ENCODE peak calls at places on chromosome 18, in six cellular contexts. One of them, this sample, is unnamed.

GRCh38 chr18:42078711-42079110 is 123.7 kb downstream of the PIK3C3 start:
- DNase-seq in H9: no peak
- DNase-seq in neuronal stem cell: no peak
- DNase-seq in HCT116: no peak
- DNase-seq in neural progenitor cell: no peak
- DNase-seq in astrocyte: peak
- DNase-seq in this sample: no peak

GRCh38 chr18:36895606-36896005 is 66.7 kb downstream of the KIAA1328 start:
- DNase-seq in H9: no peak
- DNase-seq in neuronal stem cell: no peak
- DNase-seq in HCT116: no peak
- DNase-seq in neural progenitor cell: no peak
- DNase-seq in astrocyte: no peak
- DNase-seq in this sample: no peak

GRCh38 chr18:23668731-23669130 is 6.0 kb upstream of the ANKRD29 start:
- DNase-seq in H9: peak
- DNase-seq in neuronal stem cell: no peak
- DNase-seq in HCT116: no peak
- DNase-seq in neural progenitor cell: no peak
- DNase-seq in astrocyte: no peak
- DNase-seq in this sample: no peak

GRCh38 chr18:8426401-8426800 is 182.8 kb upstream of the RAB12 start:
- DNase-seq in H9: peak
- DNase-seq in neuronal stem cell: no peak
- DNase-seq in HCT116: peak
- DNase-seq in neural progenitor cell: peak
- DNase-seq in astrocyte: no peak
- DNase-seq in this sample: no peak

GRCh38 chr18:67771271-67771670 is 254.8 kb upstream of the DSEL start:
- DNase-seq in H9: no peak
- DNase-seq in neuronal stem cell: no peak
- DNase-seq in HCT116: no peak
- DNase-seq in neural progenitor cell: no peak
- DNase-seq in astrocyte: peak
- DNase-seq in this sample: no peak

GRCh38 chr18:25658476-25658875 is 306.5 kb upstream of the ZNF521 start:
- DNase-seq in H9: no peak
- DNase-seq in neuronal stem cell: no peak
- DNase-seq in HCT116: no peak
- DNase-seq in neural progenitor cell: no peak
- DNase-seq in astrocyte: no peak
- DNase-seq in this sample: no peak

GRCh38 chr18:79863946-79864725 is 66.4 kb downstream of the KCNG2 start:
- DNase-seq in H9: no peak
- DNase-seq in neuronal stem cell: no peak
- DNase-seq in HCT116: no peak
- DNase-seq in neural progenitor cell: no peak
- DNase-seq in astrocyte: no peak
- DNase-seq in this sample: no peak

GRCh38 chr18:23816740-23817139 is 127.5 kb downstream of the LAMA3 start:
- DNase-seq in H9: no peak
- DNase-seq in neuronal stem cell: no peak
- DNase-seq in HCT116: no peak
- DNase-seq in neural progenitor cell: no peak
- DNase-seq in astrocyte: no peak
- DNase-seq in this sample: no peak

GRCh38 chr18:22257022-22257543 is 87.7 kb downstream of the GATA6 start:
- DNase-seq in H9: no peak
- DNase-seq in neuronal stem cell: no peak
- DNase-seq in HCT116: no peak
- DNase-seq in neural progenitor cell: no peak
- DNase-seq in astrocyte: no peak
- DNase-seq in this sample: no peak

GRCh38 chr18:23903971-23904370 is 110.6 kb upstream of the TTC39C start:
- DNase-seq in H9: no peak
- DNase-seq in neuronal stem cell: no peak
- DNase-seq in HCT116: no peak
- DNase-seq in neural progenitor cell: no peak
- DNase-seq in astrocyte: no peak
- DNase-seq in this sample: no peak

GRCh38 chr18:74282359-74283254 is 9.2 kb downstream of the CYB5A start:
- DNase-seq in H9: peak
- DNase-seq in neuronal stem cell: no peak
- DNase-seq in HCT116: no peak
- DNase-seq in neural progenitor cell: no peak
- DNase-seq in astrocyte: no peak
- DNase-seq in this sample: no peak

GRCh38 chr18:35050638-35051287 is 9.6 kb downstream of the MAPRE2 start:
- DNase-seq in H9: no peak
- DNase-seq in neuronal stem cell: no peak
- DNase-seq in HCT116: no peak
- DNase-seq in neural progenitor cell: no peak
- DNase-seq in astrocyte: no peak
- DNase-seq in this sample: peak

GRCh38 chr18:79522451-79523220 is 126.9 kb downstream of the NFATC1 start:
- DNase-seq in H9: peak
- DNase-seq in neuronal stem cell: no peak
- DNase-seq in HCT116: no peak
- DNase-seq in neural progenitor cell: no peak
- DNase-seq in astrocyte: no peak
- DNase-seq in this sample: no peak

GRCh38 chr18:73646196-73646595 is 501.4 kb downstream of the FBXO15 start:
- DNase-seq in H9: no peak
- DNase-seq in neuronal stem cell: no peak
- DNase-seq in HCT116: no peak
- DNase-seq in neural progenitor cell: no peak
- DNase-seq in astrocyte: no peak
- DNase-seq in this sample: no peak

GRCh38 chr18:70256184-70256583 is 32.7 kb upstream of the SOCS6 start:
- DNase-seq in H9: no peak
- DNase-seq in neuronal stem cell: no peak
- DNase-seq in HCT116: no peak
- DNase-seq in neural progenitor cell: no peak
- DNase-seq in astrocyte: no peak
- DNase-seq in this sample: no peak

GRCh38 chr18:59631583-59632181 is 65.5 kb downstream of the CCBE1 start:
- DNase-seq in H9: peak
- DNase-seq in neuronal stem cell: peak
- DNase-seq in HCT116: peak
- DNase-seq in neural progenitor cell: peak
- DNase-seq in astrocyte: no peak
- DNase-seq in this sample: peak

GRCh38 chr18:39057423-39058057 is 1491.9 kb upstream of the CELF4 start:
- DNase-seq in H9: no peak
- DNase-seq in neuronal stem cell: no peak
- DNase-seq in HCT116: peak
- DNase-seq in neural progenitor cell: no peak
- DNase-seq in astrocyte: peak
- DNase-seq in this sample: no peak

GRCh38 chr18:61569176-61569892 is 236.1 kb downstream of the CDH20 start:
- DNase-seq in H9: no peak
- DNase-seq in neuronal stem cell: no peak
- DNase-seq in HCT116: no peak
- DNase-seq in neural progenitor cell: no peak
- DNase-seq in astrocyte: peak
- DNase-seq in this sample: no peak

GRCh38 chr18:43534511-43534910 is 257.2 kb upstream of the SYT4 start:
- DNase-seq in H9: no peak
- DNase-seq in neuronal stem cell: no peak
- DNase-seq in HCT116: no peak
- DNase-seq in neural progenitor cell: no peak
- DNase-seq in astrocyte: peak
- DNase-seq in this sample: no peak

GRCh38 chr18:36464126-36464651 is 166.7 kb downstream of the FHOD3 start:
- DNase-seq in H9: no peak
- DNase-seq in neuronal stem cell: no peak
- DNase-seq in HCT116: no peak
- DNase-seq in neural progenitor cell: peak
- DNase-seq in astrocyte: no peak
- DNase-seq in this sample: no peak

GRCh38 chr18:77209587-77209986 is 40.1 kb upstream of the GALR1 start:
- DNase-seq in H9: no peak
- DNase-seq in neuronal stem cell: no peak
- DNase-seq in HCT116: no peak
- DNase-seq in neural progenitor cell: no peak
- DNase-seq in astrocyte: peak
- DNase-seq in this sample: no peak

GRCh38 chr18:8536226-8536625 is 73.0 kb upstream of the RAB12 start:
- DNase-seq in H9: no peak
- DNase-seq in neuronal stem cell: no peak
- DNase-seq in HCT116: no peak
- DNase-seq in neural progenitor cell: no peak
- DNase-seq in astrocyte: no peak
- DNase-seq in this sample: peak

GRCh38 chr18:35507623-35508022 is 9.9 kb upstream of the INO80C start:
- DNase-seq in H9: no peak
- DNase-seq in neuronal stem cell: no peak
- DNase-seq in HCT116: no peak
- DNase-seq in neural progenitor cell: no peak
- DNase-seq in astrocyte: no peak
- DNase-seq in this sample: no peak

GRCh38 chr18:77650799-77651385 is 401.2 kb downstream of the GALR1 start:
- DNase-seq in H9: peak
- DNase-seq in neuronal stem cell: peak
- DNase-seq in HCT116: no peak
- DNase-seq in neural progenitor cell: peak
- DNase-seq in astrocyte: no peak
- DNase-seq in this sample: peak

GRCh38 chr18:41145526-41145925 is 809.5 kb upstream of the PIK3C3 start:
- DNase-seq in H9: no peak
- DNase-seq in neuronal stem cell: no peak
- DNase-seq in HCT116: no peak
- DNase-seq in neural progenitor cell: no peak
- DNase-seq in astrocyte: no peak
- DNase-seq in this sample: no peak

GRCh38 chr18:12015697-12016062 is 34.4 kb downstream of the IMPA2 start:
- DNase-seq in H9: no peak
- DNase-seq in neuronal stem cell: no peak
- DNase-seq in HCT116: no peak
- DNase-seq in neural progenitor cell: no peak
- DNase-seq in astrocyte: peak
- DNase-seq in this sample: no peak
- H3K9ac ChIP-seq in H9: no peak
- H3K9ac ChIP-seq in neuronal stem cell: no peak
- H3K9ac ChIP-seq in HCT116: no peak
- H3K9ac ChIP-seq in neural progenitor cell: no peak
- H3K9ac ChIP-seq in astrocyte: no peak
- H3K9ac ChIP-seq in this sample: no peak

GRCh38 chr18:5303636-5304035 is 8.1 kb upstream of the ZBTB14 start:
- DNase-seq in H9: no peak
- DNase-seq in neuronal stem cell: no peak
- DNase-seq in HCT116: no peak
- DNase-seq in neural progenitor cell: no peak
- DNase-seq in astrocyte: no peak
- DNase-seq in this sample: no peak

GRCh38 chr18:5298156-5298852 is 2.8 kb upstream of the ZBTB14 start:
- DNase-seq in H9: no peak
- DNase-seq in neuronal stem cell: no peak
- DNase-seq in HCT116: no peak
- DNase-seq in neural progenitor cell: no peak
- DNase-seq in astrocyte: no peak
- DNase-seq in this sample: no peak

GRCh38 chr18:5305835-5306234 is 10.3 kb upstream of the ZBTB14 start:
- DNase-seq in H9: no peak
- DNase-seq in neuronal stem cell: no peak
- DNase-seq in HCT116: no peak
- DNase-seq in neural progenitor cell: no peak
- DNase-seq in astrocyte: no peak
- DNase-seq in this sample: no peak

GRCh38 chr18:5304232-5304631 is 8.7 kb upstream of the ZBTB14 start:
- DNase-seq in H9: no peak
- DNase-seq in neuronal stem cell: no peak
- DNase-seq in HCT116: no peak
- DNase-seq in neural progenitor cell: no peak
- DNase-seq in astrocyte: no peak
- DNase-seq in this sample: no peak

DNA sequence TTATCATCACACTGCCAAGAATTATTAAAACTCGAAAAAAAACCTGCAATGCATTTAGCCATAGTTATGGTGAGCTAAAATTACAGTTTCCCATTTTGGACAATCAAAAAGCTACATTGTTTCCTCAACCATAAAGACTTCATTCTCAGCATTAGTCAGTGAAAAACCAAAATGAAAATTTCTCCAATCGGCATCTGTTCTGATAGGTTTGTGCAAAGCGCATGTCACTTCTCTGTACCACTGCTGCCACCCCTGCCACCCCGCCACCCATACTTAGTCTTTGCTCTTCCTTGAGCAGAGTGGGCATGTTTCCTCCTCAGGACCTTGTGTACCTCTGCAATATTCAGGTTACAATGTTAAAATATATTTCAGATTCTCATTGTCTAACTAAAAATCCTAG is 7.1 kb upstream of the ZBTB14 start:
- DNase-seq in H9: no peak
- DNase-seq in neuronal stem cell: no peak
- DNase-seq in HCT116: no peak
- DNase-seq in neural progenitor cell: no peak
- DNase-seq in astrocyte: no peak
- DNase-seq in this sample: no peak
- H3K9ac ChIP-seq in H9: no peak
- H3K9ac ChIP-seq in neuronal stem cell: no peak
- H3K9ac ChIP-seq in HCT116: no peak
- H3K9ac ChIP-seq in neural progenitor cell: no peak
- H3K9ac ChIP-seq in astrocyte: no peak
- H3K9ac ChIP-seq in this sample: no peak

GRCh38 chr18:44537521-44537920 is 143.2 kb upstream of the SETBP1 start:
- DNase-seq in H9: no peak
- DNase-seq in neuronal stem cell: no peak
- DNase-seq in HCT116: no peak
- DNase-seq in neural progenitor cell: no peak
- DNase-seq in astrocyte: peak
- DNase-seq in this sample: peak
- H3K9ac ChIP-seq in H9: no peak
- H3K9ac ChIP-seq in neuronal stem cell: no peak
- H3K9ac ChIP-seq in HCT116: no peak
- H3K9ac ChIP-seq in neural progenitor cell: no peak
- H3K9ac ChIP-seq in astrocyte: no peak
- H3K9ac ChIP-seq in this sample: no peak

GRCh38 chr18:55510809-55511208 is 77.2 kb downstream of the TCF4 start:
- DNase-seq in H9: no peak
- DNase-seq in neuronal stem cell: no peak
- DNase-seq in HCT116: no peak
- DNase-seq in neural progenitor cell: no peak
- DNase-seq in astrocyte: peak
- DNase-seq in this sample: no peak

GRCh38 chr18:55511277-55511676 is 76.7 kb downstream of the TCF4 start:
- DNase-seq in H9: no peak
- DNase-seq in neuronal stem cell: no peak
- DNase-seq in HCT116: no peak
- DNase-seq in neural progenitor cell: no peak
- DNase-seq in astrocyte: no peak
- DNase-seq in this sample: no peak

GRCh38 chr18:55506074-55506473 is 81.9 kb downstream of the TCF4 start:
- DNase-seq in H9: no peak
- DNase-seq in neuronal stem cell: no peak
- DNase-seq in HCT116: no peak
- DNase-seq in neural progenitor cell: no peak
- DNase-seq in astrocyte: no peak
- DNase-seq in this sample: no peak

GRCh38 chr18:55509631-55510372 is 78.2 kb downstream of the TCF4 start:
- DNase-seq in H9: no peak
- DNase-seq in neuronal stem cell: no peak
- DNase-seq in HCT116: no peak
- DNase-seq in neural progenitor cell: no peak
- DNase-seq in astrocyte: peak
- DNase-seq in this sample: no peak

GRCh38 chr18:55508637-55509036 is 79.4 kb downstream of the TCF4 start:
- DNase-seq in H9: no peak
- DNase-seq in neuronal stem cell: no peak
- DNase-seq in HCT116: no peak
- DNase-seq in neural progenitor cell: no peak
- DNase-seq in astrocyte: no peak
- DNase-seq in this sample: no peak
- H3K9ac ChIP-seq in H9: no peak
- H3K9ac ChIP-seq in neuronal stem cell: no peak
- H3K9ac ChIP-seq in HCT116: no peak
- H3K9ac ChIP-seq in neural progenitor cell: no peak
- H3K9ac ChIP-seq in astrocyte: peak
- H3K9ac ChIP-seq in this sample: peak